ENCODE peak calls at places on chromosome 1, in six cellular contexts. One of them, this sample, is unnamed.

GRCh38 chr1:115505157-115505571 is 136.6 kb upstream of the VANGL1 start:
- DNase-seq in EH: peak
- DNase-seq in ELR: no peak
- DNase-seq in occipital lobe: no peak
- DNase-seq in COR-L47: no peak
- DNase-seq in hippocampal formation: no peak
- DNase-seq in this sample: no peak

GRCh38 chr1:167797005-167797404 is 75.2 kb downstream of the MPZL1 start:
- DNase-seq in EH: peak
- DNase-seq in ELR: peak
- DNase-seq in occipital lobe: peak
- DNase-seq in COR-L47: no peak
- DNase-seq in hippocampal formation: peak
- DNase-seq in this sample: no peak

GRCh38 chr1:114259517-114260160 is 106.0 kb upstream of the SYT6 start:
- DNase-seq in EH: no peak
- DNase-seq in ELR: no peak
- DNase-seq in occipital lobe: no peak
- DNase-seq in COR-L47: no peak
- DNase-seq in hippocampal formation: no peak
- DNase-seq in this sample: no peak

GRCh38 chr1:154833841-154834240 is 36.2 kb downstream of the KCNN3 start:
- DNase-seq in EH: no peak
- DNase-seq in ELR: no peak
- DNase-seq in occipital lobe: no peak
- DNase-seq in COR-L47: no peak
- DNase-seq in hippocampal formation: no peak
- DNase-seq in this sample: no peak

GRCh38 chr1:212753766-212754165 is 37.8 kb downstream of the NSL1 start:
- DNase-seq in EH: no peak
- DNase-seq in ELR: no peak
- DNase-seq in occipital lobe: no peak
- DNase-seq in COR-L47: no peak
- DNase-seq in hippocampal formation: no peak
- DNase-seq in this sample: no peak

GRCh38 chr1:117897551-117897950 is 31.9 kb downstream of the GDAP2 start:
- DNase-seq in EH: no peak
- DNase-seq in ELR: no peak
- DNase-seq in occipital lobe: no peak
- DNase-seq in COR-L47: no peak
- DNase-seq in hippocampal formation: no peak
- DNase-seq in this sample: no peak

GRCh38 chr1:247451388-247452010 is 6.4 kb downstream of the OR2B11 start:
- DNase-seq in EH: no peak
- DNase-seq in ELR: no peak
- DNase-seq in occipital lobe: no peak
- DNase-seq in COR-L47: no peak
- DNase-seq in hippocampal formation: no peak
- DNase-seq in this sample: no peak

GRCh38 chr1:246809473-246809872 is 85.3 kb downstream of the SCCPDH start:
- DNase-seq in EH: no peak
- DNase-seq in ELR: no peak
- DNase-seq in occipital lobe: no peak
- DNase-seq in COR-L47: no peak
- DNase-seq in hippocampal formation: no peak
- DNase-seq in this sample: no peak

GRCh38 chr1:178966312-178966711 is 59.4 kb upstream of the FAM20B start:
- DNase-seq in EH: no peak
- DNase-seq in ELR: no peak
- DNase-seq in occipital lobe: no peak
- DNase-seq in COR-L47: no peak
- DNase-seq in hippocampal formation: no peak
- DNase-seq in this sample: no peak

GRCh38 chr1:39540504-39541031 is 36.0 kb downstream of the PABPC4 start:
- DNase-seq in EH: peak
- DNase-seq in ELR: peak
- DNase-seq in occipital lobe: peak
- DNase-seq in COR-L47: no peak
- DNase-seq in hippocampal formation: peak
- DNase-seq in this sample: peak

GRCh38 chr1:68620575-68620974 is 123.7 kb upstream of the DEPDC1 start:
- DNase-seq in EH: no peak
- DNase-seq in ELR: no peak
- DNase-seq in occipital lobe: no peak
- DNase-seq in COR-L47: no peak
- DNase-seq in hippocampal formation: no peak
- DNase-seq in this sample: no peak

GRCh38 chr1:6461237-6461530 is 4.8 kb downstream of the TNFRSF25 start:
- DNase-seq in EH: no peak
- DNase-seq in ELR: no peak
- DNase-seq in occipital lobe: no peak
- DNase-seq in COR-L47: no peak
- DNase-seq in hippocampal formation: no peak
- DNase-seq in this sample: no peak

GRCh38 chr1:89276690-89277089 is 4.0 kb upstream of the GBP5 start:
- DNase-seq in EH: peak
- DNase-seq in ELR: no peak
- DNase-seq in occipital lobe: no peak
- DNase-seq in COR-L47: no peak
- DNase-seq in hippocampal formation: no peak
- DNase-seq in this sample: no peak

GRCh38 chr1:214952648-214953047 is 129.9 kb upstream of the KCNK2 start:
- DNase-seq in EH: no peak
- DNase-seq in ELR: no peak
- DNase-seq in occipital lobe: no peak
- DNase-seq in COR-L47: no peak
- DNase-seq in hippocampal formation: no peak
- DNase-seq in this sample: no peak

GRCh38 chr1:30907641-30908445 is 715 bp downstream of the SDC3 start:
- DNase-seq in EH: no peak
- DNase-seq in ELR: no peak
- DNase-seq in occipital lobe: no peak
- DNase-seq in COR-L47: no peak
- DNase-seq in hippocampal formation: no peak
- DNase-seq in this sample: no peak

GRCh38 chr1:86445919-86446318 is 21.9 kb downstream of the CLCA2 start:
- DNase-seq in EH: peak
- DNase-seq in ELR: no peak
- DNase-seq in occipital lobe: no peak
- DNase-seq in COR-L47: no peak
- DNase-seq in hippocampal formation: no peak
- DNase-seq in this sample: no peak

GRCh38 chr1:10074059-10074854 is 41.5 kb downstream of the UBE4B start:
- DNase-seq in EH: peak
- DNase-seq in ELR: peak
- DNase-seq in occipital lobe: peak
- DNase-seq in COR-L47: no peak
- DNase-seq in hippocampal formation: peak
- DNase-seq in this sample: peak

GRCh38 chr1:23417570-23417969 is 7.0 kb downstream of the TCEA3 start:
- DNase-seq in EH: peak
- DNase-seq in ELR: no peak
- DNase-seq in occipital lobe: no peak
- DNase-seq in COR-L47: no peak
- DNase-seq in hippocampal formation: no peak
- DNase-seq in this sample: no peak

GRCh38 chr1:201267481-201268229 is 15.7 kb upstream of the PKP1 start:
- DNase-seq in EH: peak
- DNase-seq in ELR: peak
- DNase-seq in occipital lobe: no peak
- DNase-seq in COR-L47: no peak
- DNase-seq in hippocampal formation: no peak
- DNase-seq in this sample: no peak

GRCh38 chr1:5596651-5597050 is 395.6 kb downstream of the NPHP4 start:
- DNase-seq in EH: no peak
- DNase-seq in ELR: no peak
- DNase-seq in occipital lobe: no peak
- DNase-seq in COR-L47: no peak
- DNase-seq in hippocampal formation: no peak
- DNase-seq in this sample: no peak

GRCh38 chr1:40394456-40395172 is 21.1 kb downstream of the SMAP2 start:
- DNase-seq in EH: peak
- DNase-seq in ELR: peak
- DNase-seq in occipital lobe: no peak
- DNase-seq in COR-L47: no peak
- DNase-seq in hippocampal formation: no peak
- DNase-seq in this sample: no peak

GRCh38 chr1:9700340-9700739 is 48.8 kb downstream of the PIK3CD start:
- DNase-seq in EH: peak
- DNase-seq in ELR: peak
- DNase-seq in occipital lobe: no peak
- DNase-seq in COR-L47: no peak
- DNase-seq in hippocampal formation: no peak
- DNase-seq in this sample: no peak

GRCh38 chr1:75870951-75871350 is 61.3 kb downstream of the ASB17 start:
- DNase-seq in EH: no peak
- DNase-seq in ELR: no peak
- DNase-seq in occipital lobe: no peak
- DNase-seq in COR-L47: no peak
- DNase-seq in hippocampal formation: no peak
- DNase-seq in this sample: no peak

GRCh38 chr1:51859333-51859732 is 19.2 kb downstream of the NRDC start:
- DNase-seq in EH: no peak
- DNase-seq in ELR: no peak
- DNase-seq in occipital lobe: no peak
- DNase-seq in COR-L47: no peak
- DNase-seq in hippocampal formation: no peak
- DNase-seq in this sample: no peak

GRCh38 chr1:2556277-2557145 is at the start of gene TNFRSF14:
- DNase-seq in EH: peak
- DNase-seq in ELR: peak
- DNase-seq in occipital lobe: peak
- DNase-seq in COR-L47: peak
- DNase-seq in hippocampal formation: peak
- DNase-seq in this sample: no peak

GRCh38 chr1:190479537-190479936 is 1.9 kb upstream of the BRINP3 start:
- DNase-seq in EH: no peak
- DNase-seq in ELR: no peak
- DNase-seq in occipital lobe: peak
- DNase-seq in COR-L47: peak
- DNase-seq in hippocampal formation: no peak
- DNase-seq in this sample: peak

GRCh38 chr1:227996187-227996950 is 10.4 kb upstream of the WNT3A start:
- DNase-seq in EH: no peak
- DNase-seq in ELR: no peak
- DNase-seq in occipital lobe: no peak
- DNase-seq in COR-L47: no peak
- DNase-seq in hippocampal formation: no peak
- DNase-seq in this sample: no peak

GRCh38 chr1:3542635-3543034 is 68.7 kb downstream of the MEGF6 start:
- DNase-seq in EH: no peak
- DNase-seq in ELR: no peak
- DNase-seq in occipital lobe: no peak
- DNase-seq in COR-L47: no peak
- DNase-seq in hippocampal formation: no peak
- DNase-seq in this sample: no peak

GRCh38 chr1:236059011-236059410 is 5.9 kb downstream of the NID1 start:
- DNase-seq in EH: no peak
- DNase-seq in ELR: no peak
- DNase-seq in occipital lobe: no peak
- DNase-seq in COR-L47: no peak
- DNase-seq in hippocampal formation: no peak
- DNase-seq in this sample: no peak

GRCh38 chr1:113691184-113691583 is 68.1 kb downstream of the PHTF1 start:
- DNase-seq in EH: no peak
- DNase-seq in ELR: no peak
- DNase-seq in occipital lobe: no peak
- DNase-seq in COR-L47: no peak
- DNase-seq in hippocampal formation: no peak
- DNase-seq in this sample: no peak

GRCh38 chr1:2210786-2211185 is 16.2 kb upstream of the FAAP20 start:
- DNase-seq in EH: no peak
- DNase-seq in ELR: no peak
- DNase-seq in occipital lobe: no peak
- DNase-seq in COR-L47: no peak
- DNase-seq in hippocampal formation: no peak
- DNase-seq in this sample: no peak

GRCh38 chr1:2210084-2210653 is 15.6 kb upstream of the FAAP20 start:
- DNase-seq in EH: no peak
- DNase-seq in ELR: no peak
- DNase-seq in occipital lobe: no peak
- DNase-seq in COR-L47: no peak
- DNase-seq in hippocampal formation: no peak
- DNase-seq in this sample: no peak

GRCh38 chr1:165395522-165396300 is 39.2 kb upstream of the LMX1A start:
- DNase-seq in EH: no peak
- DNase-seq in ELR: no peak
- DNase-seq in occipital lobe: no peak
- DNase-seq in COR-L47: no peak
- DNase-seq in hippocampal formation: no peak
- DNase-seq in this sample: no peak

GRCh38 chr1:115980998-115981993 is 5.0 kb downstream of the SLC22A15 start:
- DNase-seq in EH: peak
- DNase-seq in ELR: peak
- DNase-seq in occipital lobe: no peak
- DNase-seq in COR-L47: peak
- DNase-seq in hippocampal formation: peak
- DNase-seq in this sample: peak

GRCh38 chr1:207619833-207620572 is 24.9 kb upstream of the CR1L start:
- DNase-seq in EH: peak
- DNase-seq in ELR: peak
- DNase-seq in occipital lobe: no peak
- DNase-seq in COR-L47: peak
- DNase-seq in hippocampal formation: peak
- DNase-seq in this sample: peak

GRCh38 chr1:3471356-3472087 is 17.1 kb downstream of the ARHGEF16 start:
- DNase-seq in EH: peak
- DNase-seq in ELR: peak
- DNase-seq in occipital lobe: no peak
- DNase-seq in COR-L47: no peak
- DNase-seq in hippocampal formation: no peak
- DNase-seq in this sample: no peak

GRCh38 chr1:171743014-171743870 is 1.4 kb upstream of the VAMP4 start:
- DNase-seq in EH: peak
- DNase-seq in ELR: peak
- DNase-seq in occipital lobe: no peak
- DNase-seq in COR-L47: no peak
- DNase-seq in hippocampal formation: peak
- DNase-seq in this sample: no peak

GRCh38 chr1:36585760-36586072 is 103.0 kb upstream of the CSF3R start:
- DNase-seq in EH: no peak
- DNase-seq in ELR: no peak
- DNase-seq in occipital lobe: no peak
- DNase-seq in COR-L47: no peak
- DNase-seq in hippocampal formation: no peak
- DNase-seq in this sample: no peak

GRCh38 chr1:202268032-202268431 is 73.7 kb downstream of the UBE2T start:
- DNase-seq in EH: no peak
- DNase-seq in ELR: no peak
- DNase-seq in occipital lobe: no peak
- DNase-seq in COR-L47: no peak
- DNase-seq in hippocampal formation: no peak
- DNase-seq in this sample: no peak

This sample was measured in C1 segment of cervical spinal cord.